ENCODE peak calls at places on chromosomes 6 and 20, in nine cellular contexts. F, G, K, P, I, B, O, T and R are unnamed samples.

GRCh38 chr6:75178757-75179156 is 27.1 kb downstream of the COL12A1 start:
- DNase-seq in F (no peak), G (no peak), K (peak), P (no peak), I (no peak), B (no peak), O (no peak), T (no peak), R (no peak)

GRCh38 chr6:36510365-36510764 is 36.9 kb downstream of the STK38 start:
- DNase-seq in F (no peak), G (no peak), K (no peak), P (peak), I (no peak), B (no peak), O (no peak), T (peak), R (no peak)

GRCh38 chr6:13348320-13349113 is 20.2 kb upstream of the TBC1D7 start:
- DNase-seq in F (no peak), G (no peak), K (no peak), P (no peak), I (no peak), B (no peak), O (no peak), T (no peak), R (no peak)

GRCh38 chr6:90216081-90216977 is 80.3 kb downstream of the BACH2 start:
- DNase-seq in F (no peak), G (peak), K (no peak), P (peak), I (peak), B (peak), O (no peak), T (no peak), R (peak)

GRCh38 chr20:19964289-19965263 is 52.6 kb upstream of the NAA20 start:
- DNase-seq in F (no peak), G (peak), K (no peak), P (peak), I (peak), B (peak), O (peak), T (no peak), R (peak)

GRCh38 chr6:40810176-40810575 is 223.0 kb upstream of the LRFN2 start:
- DNase-seq in F (no peak), G (no peak), K (no peak), P (no peak), I (no peak), B (no peak), O (no peak), T (no peak), R (peak)

GRCh38 chr6:43052842-43053544 is 658 bp downstream of the CUL7 start:
- DNase-seq in F (peak), G (no peak), K (peak), P (peak), I (peak), B (peak), O (no peak), T (peak), R (no peak)

GRCh38 chr20:43726333-43726732 is 469 bp downstream of the GTSF1L start:
- DNase-seq in F (no peak), G (no peak), K (no peak), P (no peak), I (no peak), B (no peak), O (no peak), T (no peak), R (no peak)

GRCh38 chr20:58713801-58714339 is 21.3 kb downstream of the NPEPL1 start:
- DNase-seq in F (peak), G (no peak), K (no peak), P (peak), I (peak), B (no peak), O (peak), T (no peak), R (no peak)

GRCh38 chr20:11117808-11118528 is 444.2 kb upstream of the JAG1 start:
- DNase-seq in F (no peak), G (peak), K (no peak), P (no peak), I (no peak), B (peak), O (no peak), T (no peak), R (peak)

GRCh38 chr6:29975561-29975907 is 33.2 kb downstream of the HLA-A start:
- DNase-seq in F (no peak), G (no peak), K (no peak), P (no peak), I (no peak), B (no peak), O (no peak), T (no peak), R (no peak)

GRCh38 chr6:41614713-41615112 is 23.6 kb upstream of the MDFI start:
- DNase-seq in F (no peak), G (no peak), K (no peak), P (no peak), I (no peak), B (no peak), O (no peak), T (no peak), R (no peak)

GRCh38 chr6:31400467-31401289 is 2.7 kb upstream of the MICA start:
- DNase-seq in F (peak), G (peak), K (peak), P (peak), I (peak), B (peak), O (peak), T (peak), R (peak)
- H3K4me3 ChIP-seq in F (peak), G (peak), K (peak), P (peak), I (peak), B (peak), O (peak), T (peak), R (peak)

GRCh38 chr20:46559001-46559400 is 8.5 kb upstream of the OCSTAMP start:
- DNase-seq in F (no peak), G (no peak), K (no peak), P (no peak), I (no peak), B (no peak), O (no peak), T (no peak), R (no peak)

GRCh38 chr20:46557231-46557956 is 6.9 kb upstream of the OCSTAMP start:
- DNase-seq in F (no peak), G (peak), K (no peak), P (no peak), I (no peak), B (peak), O (no peak), T (no peak), R (peak)

GRCh38 chr20:46558511-46558959 is 8.1 kb upstream of the OCSTAMP start:
- DNase-seq in F (no peak), G (peak), K (peak), P (no peak), I (no peak), B (peak), O (no peak), T (no peak), R (peak)

GRCh38 chr20:46562009-46562372 is 11.5 kb upstream of the OCSTAMP start:
- DNase-seq in F (no peak), G (no peak), K (no peak), P (no peak), I (no peak), B (no peak), O (no peak), T (no peak), R (no peak)

DNA sequence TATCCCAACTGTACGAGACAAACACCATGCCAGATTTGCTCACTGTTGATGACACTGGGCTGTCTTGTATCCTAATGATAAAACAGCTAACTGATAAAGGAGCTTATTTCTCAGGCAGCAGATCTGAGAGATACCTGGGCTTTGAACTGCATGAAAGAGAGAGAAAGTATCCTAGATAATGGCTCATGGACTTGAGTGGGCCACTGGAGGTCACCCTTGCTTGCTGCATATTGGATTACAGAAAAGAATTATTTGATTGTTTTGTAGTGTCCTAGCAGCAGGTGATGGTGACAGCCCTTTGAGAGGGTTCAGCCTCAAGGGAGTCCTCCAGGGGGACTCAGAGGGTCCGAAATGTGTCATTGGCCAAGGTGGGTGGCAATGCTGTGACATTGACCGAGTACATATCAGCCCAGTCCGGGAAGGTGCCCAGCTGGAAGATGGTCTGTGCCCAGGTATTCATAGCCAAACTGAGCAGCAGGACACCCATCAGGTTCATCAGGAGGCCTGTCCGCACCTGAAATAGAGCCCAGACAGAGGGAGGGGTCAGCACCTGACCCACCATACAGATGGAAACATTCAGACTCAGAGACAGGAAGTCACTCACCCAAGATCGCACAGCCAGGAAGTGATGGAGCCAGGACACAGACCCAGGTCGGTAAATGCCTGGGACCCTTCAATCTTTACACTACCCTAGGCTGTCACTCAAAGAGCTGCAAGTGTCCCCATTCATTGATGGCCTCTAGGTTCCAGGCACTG is 9.4 kb upstream of the OCSTAMP start:
- DNase-seq in F (no peak), G (no peak), K (no peak), P (no peak), I (no peak), B (no peak), O (no peak), T (no peak), R (no peak)
- TF ChIP-seq CTCF in F (peak), G (no peak), K (peak), P (no peak), I (no peak), B (no peak), O (peak), T (peak), R (no peak)

GRCh38 chr6:71496018-71496800 is 207.6 kb downstream of the OGFRL1 start:
- DNase-seq in F (no peak), G (no peak), K (no peak), P (peak), I (no peak), B (peak), O (no peak), T (no peak), R (no peak)
- H3K4me3 ChIP-seq in F (peak), G (peak), K (no peak), P (peak), I (no peak), B (no peak), O (peak), T (peak), R (no peak)

GRCh38 chr6:99152345-99152643 is 197.2 kb downstream of the FAXC start:
- DNase-seq in F (no peak), G (no peak), K (no peak), P (no peak), I (no peak), B (no peak), O (no peak), T (no peak), R (no peak)
- TF ChIP-seq CTCF in F (no peak), G (no peak), K (no peak), P (no peak), I (no peak), B (no peak), O (no peak), T (no peak), R (no peak)

DNA sequence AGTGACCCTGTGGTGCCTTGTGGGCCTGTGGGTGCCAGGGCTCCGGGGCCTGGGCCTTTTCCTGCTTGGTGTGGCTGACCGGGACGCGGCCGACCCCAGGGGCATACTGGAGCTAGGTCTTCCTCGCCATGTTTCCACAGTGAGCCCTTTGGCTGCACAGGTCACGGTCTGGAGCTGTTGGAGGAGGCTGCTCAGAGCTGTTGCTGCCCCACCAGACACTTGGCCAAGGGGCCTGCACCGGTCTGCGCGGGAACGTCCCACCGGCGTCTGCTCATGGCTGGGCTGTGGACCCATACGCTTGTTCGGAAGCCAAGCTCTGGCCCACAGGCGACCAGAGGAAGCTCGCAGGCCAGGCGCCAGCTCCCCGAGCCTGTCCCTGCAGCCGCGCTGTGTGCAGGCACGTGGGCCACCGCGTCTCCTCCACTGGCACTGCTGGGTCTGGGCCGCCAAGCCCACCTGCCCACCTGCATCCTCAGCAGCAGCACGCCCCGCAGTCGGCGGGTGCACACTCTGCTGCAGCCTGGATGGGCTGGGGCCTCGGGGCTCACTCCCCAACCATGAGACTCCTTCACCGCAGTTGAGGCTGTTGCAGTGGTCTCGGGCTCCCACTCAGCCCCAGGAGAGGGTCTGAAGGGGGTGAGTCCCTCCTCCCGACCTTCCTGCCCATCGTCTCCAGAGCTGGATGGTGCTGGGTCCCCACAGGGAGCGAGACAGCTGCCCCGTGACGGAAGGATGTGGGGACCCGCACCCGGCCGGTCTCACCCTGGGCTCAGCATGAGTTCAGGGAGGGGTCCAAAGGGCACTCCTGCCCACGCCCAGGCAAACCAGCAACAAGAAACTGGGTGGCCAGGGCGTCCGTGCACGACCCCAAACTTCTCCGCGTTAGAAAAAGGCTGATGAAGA is 15.5 kb upstream of the TCFL5 start:
- DNase-seq in F (no peak), G (peak), K (no peak), P (peak), I (no peak), B (peak), O (peak), T (peak), R (peak)
- H3K4me3 ChIP-seq in F (no peak), G (no peak), K (no peak), P (no peak), I (no peak), B (no peak), O (peak), T (no peak), R (no peak)

DNA sequence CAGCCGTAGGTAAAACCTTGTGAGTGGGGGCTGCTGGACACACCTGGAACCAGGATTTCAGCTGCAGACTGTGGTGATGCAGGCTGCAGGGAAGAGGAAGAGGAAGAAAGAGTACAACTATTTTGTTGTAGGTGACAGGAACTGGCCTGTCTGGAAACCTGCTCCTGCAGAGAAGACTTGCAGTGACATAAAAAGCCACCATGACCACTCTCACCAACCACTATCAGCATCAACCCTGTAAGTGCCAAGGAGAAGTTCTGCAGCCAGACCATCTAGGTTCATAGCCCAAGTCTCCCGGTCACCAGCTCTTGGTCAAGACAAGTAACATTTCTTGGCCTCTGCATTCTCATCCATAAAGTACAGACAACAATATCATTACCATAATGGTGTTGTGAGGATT is 91.2 kb downstream of the PREX1 start:
- DNase-seq in F (no peak), G (no peak), K (no peak), P (no peak), I (no peak), B (no peak), O (no peak), T (no peak), R (no peak)
- TF ChIP-seq CTCF in F (no peak), G (no peak), K (no peak), P (no peak), I (no peak), B (no peak), O (no peak), T (no peak), R (no peak)

DNA sequence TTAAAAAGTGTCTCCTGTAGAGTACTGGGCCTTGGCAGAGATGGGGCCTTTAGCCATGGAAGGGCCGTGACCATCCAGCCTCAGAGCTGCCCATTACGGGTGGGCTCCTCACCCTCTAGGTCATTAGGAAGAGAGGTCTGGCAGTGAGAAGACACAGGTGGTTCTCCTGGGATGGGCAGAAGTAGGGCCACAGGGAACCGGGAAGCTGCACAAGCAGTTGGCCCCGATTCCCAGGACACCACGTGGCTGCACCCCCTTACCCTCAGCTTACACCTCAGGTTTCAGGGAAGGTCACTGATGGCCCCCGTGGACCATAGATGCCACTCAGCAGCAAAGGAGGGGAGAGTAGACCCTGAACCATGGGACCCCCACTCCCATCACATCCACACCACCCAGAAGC is 1.6 kb downstream of the RAET1G start:
- DNase-seq in F (no peak), G (no peak), K (no peak), P (no peak), I (no peak), B (no peak), O (no peak), T (no peak), R (no peak)
- H3K4me3 ChIP-seq in F (no peak), G (no peak), K (no peak), P (no peak), I (no peak), B (no peak), O (no peak), T (no peak), R (no peak)